ENCODE peak calls at places on chromosomes 1 and 21, in eight cellular contexts. C, V, Z, K, I, G, P and W are unnamed samples.

GRCh38 chr1:31977361-31978131 is 36.1 kb upstream of the KHDRBS1 start:
- DNase-seq in C (no peak), V (no peak), Z (no peak), K (peak), I (no peak), G (peak), P (no peak), W (no peak)

GRCh38 chr21:45540601-45540970 is 1.7 kb downstream of the SLC19A1 start:
- DNase-seq in C (peak), V (no peak), Z (no peak), K (no peak), I (peak), G (no peak), P (peak), W (no peak)

GRCh38 chr1:217687511-217687910 is 56.4 kb downstream of the SPATA17 start:
- DNase-seq in C (no peak), V (no peak), Z (no peak), K (no peak), I (no peak), G (no peak), P (no peak), W (no peak)

GRCh38 chr1:168628807-168629206 is 52.4 kb downstream of the XCL1 start:
- DNase-seq in C (no peak), V (no peak), Z (no peak), K (peak), I (no peak), G (no peak), P (no peak), W (no peak)

GRCh38 chr1:86062458-86062857 is 94.1 kb downstream of the COL24A1 start:
- DNase-seq in C (no peak), V (no peak), Z (no peak), K (no peak), I (no peak), G (no peak), P (no peak), W (no peak)

GRCh38 chr1:246805135-246805716 is 81.0 kb downstream of the SCCPDH start:
- DNase-seq in C (no peak), V (no peak), Z (no peak), K (no peak), I (no peak), G (no peak), P (no peak), W (no peak)

GRCh38 chr1:215636258-215636965 is 69.3 kb downstream of the KCTD3 start:
- DNase-seq in C (peak), V (peak), Z (peak), K (no peak), I (no peak), G (no peak), P (no peak), W (peak)

GRCh38 chr21:45623436-45623835 is 20.1 kb upstream of the PCBP3 start:
- DNase-seq in C (peak), V (no peak), Z (no peak), K (no peak), I (no peak), G (no peak), P (peak), W (no peak)

GRCh38 chr1:54965624-54966340 is 14.6 kb upstream of the TMEM61 start:
- DNase-seq in C (peak), V (peak), Z (peak), K (no peak), I (peak), G (no peak), P (peak), W (peak)

GRCh38 chr1:185317886-185318310 is 855 bp upstream of the IVNS1ABP start:
- DNase-seq in C (peak), V (peak), Z (no peak), K (peak), I (peak), G (no peak), P (peak), W (peak)

GRCh38 chr1:5915587-5916571 is 76.3 kb downstream of the NPHP4 start:
- DNase-seq in C (no peak), V (no peak), Z (peak), K (peak), I (no peak), G (no peak), P (peak), W (peak)

GRCh38 chr1:6385673-6386191 is 7.8 kb downstream of the ACOT7 start:
- DNase-seq in C (peak), V (peak), Z (no peak), K (peak), I (no peak), G (peak), P (no peak), W (no peak)

GRCh38 chr1:20713440-20713839 is 4.4 kb downstream of the KIF17 start:
- DNase-seq in C (no peak), V (no peak), Z (no peak), K (no peak), I (no peak), G (no peak), P (no peak), W (no peak)

GRCh38 chr1:210796421-210796820 is 337.5 kb downstream of the KCNH1 start:
- DNase-seq in C (no peak), V (no peak), Z (no peak), K (no peak), I (no peak), G (no peak), P (no peak), W (no peak)

GRCh38 chr1:17335821-17336718 is 28.1 kb downstream of the PADI4 start:
- DNase-seq in C (peak), V (peak), Z (peak), K (peak), I (peak), G (peak), P (no peak), W (peak)

GRCh38 chr1:206835186-206835585 is 30.2 kb upstream of the IL20 start:
- DNase-seq in C (no peak), V (no peak), Z (no peak), K (no peak), I (no peak), G (no peak), P (no peak), W (no peak)

GRCh38 chr1:35298464-35298863 is 30.0 kb downstream of the ZMYM4 start:
- DNase-seq in C (no peak), V (no peak), Z (peak), K (peak), I (peak), G (no peak), P (no peak), W (peak)

GRCh38 chr1:173409613-173410012 is 67.5 kb upstream of the PRDX6 start:
- DNase-seq in C (no peak), V (peak), Z (no peak), K (no peak), I (peak), G (no peak), P (no peak), W (peak)

GRCh38 chr1:37265156-37265555 is 209.2 kb upstream of the ZC3H12A start:
- DNase-seq in C (no peak), V (no peak), Z (no peak), K (no peak), I (no peak), G (no peak), P (no peak), W (no peak)

GRCh38 chr1:226541631-226542622 is 6.6 kb upstream of the STUM start:
- DNase-seq in C (peak), V (peak), Z (peak), K (no peak), I (peak), G (no peak), P (no peak), W (no peak)

GRCh38 chr1:219442575-219442974 is 170.3 kb downstream of the ZC3H11B start:
- DNase-seq in C (no peak), V (no peak), Z (no peak), K (no peak), I (no peak), G (no peak), P (no peak), W (no peak)

GRCh38 chr1:219441884-219442283 is 171.0 kb downstream of the ZC3H11B start:
- DNase-seq in C (no peak), V (no peak), Z (no peak), K (no peak), I (no peak), G (no peak), P (no peak), W (no peak)

GRCh38 chr1:219443763-219444162 is 169.1 kb downstream of the ZC3H11B start:
- DNase-seq in C (no peak), V (no peak), Z (no peak), K (no peak), I (no peak), G (no peak), P (no peak), W (no peak)

GRCh38 chr1:219438386-219438785 is 174.5 kb downstream of the ZC3H11B start:
- DNase-seq in C (no peak), V (no peak), Z (no peak), K (no peak), I (no peak), G (no peak), P (no peak), W (no peak)

GRCh38 chr1:219439376-219439775 is 173.5 kb downstream of the ZC3H11B start:
- DNase-seq in C (no peak), V (no peak), Z (no peak), K (no peak), I (no peak), G (no peak), P (no peak), W (no peak)
- TF ChIP-seq POLR2A in C (no peak), V (no peak), Z (no peak), K (no peak), I (no peak), G (no peak), P (no peak), W (no peak)

DNA sequence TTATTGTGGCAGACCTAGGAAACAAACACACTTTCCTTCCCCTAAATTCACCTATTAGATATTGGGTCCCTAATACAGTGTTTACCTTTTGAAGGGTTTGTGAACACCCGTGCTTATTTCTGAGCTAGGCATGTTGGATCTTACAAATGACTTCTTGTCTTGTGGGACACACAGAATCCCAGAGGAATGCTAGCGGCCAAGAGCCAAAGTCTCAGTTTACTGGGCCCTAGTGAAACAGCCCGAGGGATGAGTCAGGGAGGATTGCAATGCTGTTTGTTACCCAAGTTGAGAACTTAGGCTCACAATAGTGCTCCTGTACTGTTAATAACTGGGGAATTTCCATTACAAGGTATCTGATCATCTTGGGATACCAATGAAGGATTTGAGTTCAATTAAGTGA is 100.1 kb upstream of the AKT3 start:
- DNase-seq in C (no peak), V (no peak), Z (no peak), K (peak), I (no peak), G (no peak), P (no peak), W (no peak)
- TF ChIP-seq EP300 in C (no peak), V (no peak), Z (no peak), K (no peak), I (no peak), G (no peak), P (no peak), W (no peak)

DNA sequence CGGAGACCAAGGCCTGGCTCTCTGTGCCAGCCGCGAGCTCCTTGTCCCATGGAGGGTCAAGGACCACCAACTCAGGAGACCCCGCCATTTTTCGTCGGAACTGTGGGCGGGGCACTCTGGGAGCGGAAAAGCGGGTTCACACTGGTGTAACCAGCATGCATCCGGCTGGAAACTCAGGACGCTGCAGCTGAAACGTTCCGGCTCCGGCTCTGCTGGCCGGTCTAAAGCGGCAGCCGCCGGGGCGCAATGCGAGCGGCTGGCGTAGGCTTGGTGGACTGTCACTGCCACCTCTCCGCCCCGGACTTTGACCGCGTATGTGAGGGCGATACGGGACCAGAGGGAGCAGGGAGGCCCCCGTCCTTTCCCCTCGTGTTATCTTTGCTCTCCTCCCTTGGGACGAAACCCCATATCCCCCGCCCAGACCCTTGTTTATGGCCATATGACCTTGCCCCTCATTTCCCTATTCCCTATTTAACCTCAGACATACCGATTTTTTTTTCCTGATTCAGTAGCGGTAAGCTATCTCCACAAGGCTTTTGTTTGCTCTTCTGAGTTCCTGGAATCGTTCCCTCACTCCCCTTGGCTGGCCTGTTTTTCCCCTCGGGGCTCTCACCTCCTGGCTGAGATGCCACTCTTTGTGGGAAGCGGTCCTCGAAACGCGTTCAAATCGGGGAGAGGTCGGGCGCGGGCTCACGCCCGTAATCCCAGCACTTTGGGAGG is at the start of the genes NSL1 and TATDN3:
- DNase-seq in C (peak), V (peak), Z (peak), K (peak), I (peak), G (peak), P (peak), W (peak)
- TF ChIP-seq POLR2A in C (peak), V (peak), Z (peak), K (peak), I (no peak), G (peak), P (peak), W (peak)

GRCh38 chr1:47013239-47013638 is 10.2 kb upstream of the CYP4X1 start:
- DNase-seq in C (no peak), V (no peak), Z (no peak), K (no peak), I (no peak), G (no peak), P (no peak), W (no peak)
- TF ChIP-seq EP300 in C (no peak), V (no peak), Z (peak), K (no peak), I (no peak), G (no peak), P (no peak), W (no peak)

GRCh38 chr21:43727571-43728466 is 8.9 kb downstream of the PDXK start:
- DNase-seq in C (no peak), V (no peak), Z (no peak), K (peak), I (peak), G (no peak), P (no peak), W (peak)

GRCh38 chr21:43731891-43732711 is 13.2 kb downstream of the PDXK start:
- DNase-seq in C (no peak), V (no peak), Z (peak), K (no peak), I (no peak), G (no peak), P (no peak), W (peak)

GRCh38 chr21:43731476-43731875 is 12.5 kb downstream of the PDXK start:
- DNase-seq in C (no peak), V (no peak), Z (no peak), K (no peak), I (peak), G (no peak), P (no peak), W (no peak)

GRCh38 chr21:43726686-43727570 is 8.0 kb downstream of the PDXK start:
- DNase-seq in C (no peak), V (no peak), Z (no peak), K (no peak), I (no peak), G (no peak), P (no peak), W (no peak)

DNA sequence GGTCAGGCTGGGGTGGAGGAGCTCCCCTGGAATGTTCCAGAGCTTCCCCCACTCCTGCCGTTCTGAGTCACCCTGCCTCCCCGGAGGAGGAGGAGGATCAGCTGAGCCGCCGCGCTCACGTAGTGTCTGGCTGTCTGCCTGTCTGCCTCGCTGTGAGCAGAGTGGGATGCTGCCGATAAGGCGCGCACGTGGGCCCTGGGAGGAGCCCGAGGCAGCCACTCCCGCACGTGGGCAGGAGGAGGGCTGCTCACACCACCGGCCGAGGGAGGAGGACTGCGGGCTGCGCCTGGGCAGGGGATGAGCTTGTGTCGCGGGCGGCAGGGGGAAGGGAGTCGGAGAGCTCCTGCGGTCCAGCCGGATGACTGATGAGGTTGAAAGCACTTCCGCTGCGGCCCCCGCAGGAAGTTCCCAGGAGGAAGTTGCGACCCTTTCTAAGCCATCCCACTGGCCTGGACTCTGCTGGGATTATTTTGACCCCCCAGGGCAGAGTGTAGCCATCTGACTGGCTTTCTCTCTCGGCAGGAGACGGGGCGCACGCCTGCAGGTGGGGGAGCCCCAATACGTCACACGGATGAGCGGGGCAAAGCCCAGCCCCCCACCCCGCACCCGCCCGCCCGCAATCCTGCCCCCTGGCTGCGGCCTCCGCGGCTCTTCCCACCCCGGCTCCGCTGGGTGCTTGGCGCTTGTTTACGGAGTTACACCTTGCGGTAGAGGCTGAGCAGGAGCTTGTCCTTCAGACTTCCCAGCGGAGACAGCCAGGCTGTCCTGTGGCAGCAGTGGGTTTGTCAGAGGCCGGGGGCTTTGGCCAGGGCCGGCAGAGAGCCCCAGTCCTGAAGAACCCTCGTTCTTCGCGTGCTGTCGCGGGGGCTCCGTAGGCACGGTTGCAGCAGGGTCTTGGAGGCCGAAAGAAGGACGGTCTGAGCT is 9.8 kb downstream of the PDXK start:
- DNase-seq in C (peak), V (peak), Z (peak), K (peak), I (peak), G (peak), P (peak), W (peak)
- TF ChIP-seq POLR2A in C (peak), V (peak), Z (peak), K (no peak), I (no peak), G (peak), P (peak), W (peak)

GRCh38 chr1:101250219-101250618 is 13.4 kb downstream of the S1PR1 start:
- DNase-seq in C (no peak), V (no peak), Z (no peak), K (no peak), I (no peak), G (no peak), P (no peak), W (no peak)

GRCh38 chr1:101251504-101251903 is 14.7 kb downstream of the S1PR1 start:
- DNase-seq in C (no peak), V (no peak), Z (no peak), K (no peak), I (no peak), G (no peak), P (no peak), W (no peak)

GRCh38 chr1:101250656-101251272 is 13.9 kb downstream of the S1PR1 start:
- DNase-seq in C (no peak), V (no peak), Z (no peak), K (no peak), I (no peak), G (no peak), P (no peak), W (no peak)

GRCh38 chr1:101257500-101258325 is 20.9 kb downstream of the S1PR1 start:
- DNase-seq in C (no peak), V (peak), Z (no peak), K (no peak), I (peak), G (no peak), P (no peak), W (no peak)

GRCh38 chr1:101253976-101254660 is 17.3 kb downstream of the S1PR1 start:
- DNase-seq in C (no peak), V (no peak), Z (no peak), K (no peak), I (no peak), G (no peak), P (no peak), W (no peak)
- TF ChIP-seq EP300 in C (no peak), V (no peak), Z (no peak), K (no peak), I (no peak), G (no peak), P (no peak), W (no peak)

DNA sequence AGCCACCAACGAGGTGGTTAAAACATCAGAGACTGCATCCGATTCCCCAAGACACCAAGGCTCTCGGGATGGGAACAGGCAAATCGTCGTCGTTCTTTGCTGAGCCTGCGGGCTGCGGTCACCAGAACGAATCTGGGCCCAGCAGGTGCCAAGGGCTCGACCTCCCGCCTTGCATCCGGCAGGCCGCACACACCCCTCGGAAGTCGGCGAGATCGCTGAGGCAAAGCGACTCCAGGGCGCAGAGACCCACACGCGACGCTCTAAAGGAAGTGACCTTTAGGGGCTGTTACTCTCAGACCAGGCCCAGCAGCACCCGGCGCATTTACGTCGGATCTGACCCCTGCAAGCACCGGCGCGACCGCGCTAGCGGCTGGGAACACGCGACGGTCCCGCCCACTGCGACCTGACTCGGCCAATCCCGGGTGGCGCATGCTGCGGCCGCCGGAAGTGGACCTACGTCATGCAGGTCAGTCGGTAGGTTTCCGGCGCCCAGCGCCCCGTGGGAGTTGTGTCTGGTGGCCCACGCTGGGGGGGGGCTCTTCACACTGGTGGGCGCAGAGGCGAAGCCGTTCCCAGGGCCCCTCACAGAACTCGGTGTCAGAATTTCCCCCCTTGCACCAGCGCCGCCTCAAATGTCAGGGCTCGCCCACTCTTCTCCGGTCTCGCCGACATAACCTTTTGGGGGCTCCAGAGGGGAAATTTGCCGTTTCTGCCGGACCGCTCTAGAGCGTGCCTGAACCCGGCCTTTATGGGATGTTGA is 7.5 kb upstream of the PARK7 start:
- DNase-seq in C (peak), V (peak), Z (peak), K (peak), I (peak), G (peak), P (peak), W (peak)
- TF ChIP-seq POLR2A in C (peak), V (peak), Z (peak), K (peak), I (no peak), G (no peak), P (peak), W (peak)